ENCODE peak calls at places on chromosomes 6 and 20, in seven cellular contexts. N is suprapubic skin, B is sigmoid colon, V is ovary, X is H1, O is transverse colon, A is A549. H is an unnamed sample.
A peak's percentile ranks its signal among the peaks of the same experiment; 100 is the strongest.

GRCh38 chr20:2657241-2657640 is 4.8 kb downstream of the NOP56 start:
- DNase-seq in V (no peak), O (no peak), B (no peak), A (no peak), N (no peak), X (no peak), H (no peak)

GRCh38 chr20:52941803-52942202 is 30.4 kb upstream of the TSHZ2 start:
- DNase-seq in N (no peak), B (no peak), O (no peak), V (no peak), X (no peak), A (no peak), H (no peak)

GRCh38 chr20:63073738-63074065 is 66.9 kb upstream of the BHLHE23 start:
- DNase-seq in V (peak; percentile 2), B (peak; percentile 19), N (no peak), O (no peak), X (no peak), A (no peak), H (no peak)

GRCh38 chr6:50720623-50721022 is 7.3 kb downstream of the TFAP2D start:
- DNase-seq in V (no peak), B (no peak), N (no peak), A (no peak), O (no peak), X (peak; percentile 66), H (no peak)

GRCh38 chr6:11711644-11711993 is 67.0 kb downstream of the ADTRP start:
- DNase-seq in V (no peak), N (no peak), O (no peak), X (no peak), B (no peak), A (no peak), H (peak; percentile 15)

GRCh38 chr6:55299285-55299684 is 28.0 kb upstream of the GFRAL start:
- DNase-seq in V (no peak), O (no peak), B (no peak), X (no peak), A (no peak), N (no peak), H (no peak)

GRCh38 chr20:6806291-6806690 is 38.8 kb downstream of the BMP2 start:
- DNase-seq in X (no peak), N (no peak), V (no peak), B (no peak), O (no peak), A (no peak), H (no peak)

GRCh38 chr20:36362978-36363713 is 57.0 kb downstream of the DLGAP4 start:
- DNase-seq in N (no peak), V (no peak), X (no peak), A (no peak), B (no peak), O (no peak), H (no peak)

GRCh38 chr6:100573169-100573568 is 108.4 kb upstream of the SIM1 start:
- DNase-seq in N (no peak), O (no peak), X (no peak), V (no peak), A (peak; percentile 18), B (no peak), H (no peak)

GRCh38 chr6:46376562-46376969 is 114.7 kb downstream of the RCAN2 start:
- DNase-seq in B (no peak), V (no peak), X (no peak), N (no peak), O (no peak), A (no peak), H (no peak)

GRCh38 chr6:52494298-52495072 is 74.3 kb downstream of the EFHC1 start:
- DNase-seq in V (no peak), O (no peak), A (no peak), X (peak; percentile 17), N (no peak), B (no peak), H (no peak)

GRCh38 chr20:59571591-59572314 is 32.6 kb upstream of the PHACTR3 start:
- DNase-seq in B (peak; percentile 80), V (peak; percentile 80), A (peak; percentile 41), X (peak; percentile 91), O (peak; percentile 59), N (peak; percentile 65), H (peak; percentile 43)

GRCh38 chr20:36887779-36888133 is 11.8 kb downstream of the TLDC2 start:
- DNase-seq in A (no peak), V (no peak), O (no peak), X (no peak), N (no peak), B (no peak), H (no peak)

GRCh38 chr6:143176090-143177021 is 115.7 kb downstream of the AIG1 start:
- DNase-seq in O (no peak), N (no peak), B (no peak), A (no peak), X (peak; percentile 69), V (no peak), H (no peak)

GRCh38 chr20:32289661-32290431 is 12.4 kb downstream of the KIF3B start:
- DNase-seq in B (no peak), O (peak; percentile 68), V (no peak), N (no peak), X (no peak), A (peak; percentile 44), H (no peak)

GRCh38 chr6:112470950-112471349 is 123.8 kb downstream of the RFPL4B start:
- DNase-seq in A (no peak), X (no peak), O (no peak), N (no peak), V (no peak), B (no peak), H (no peak)

GRCh38 chr6:112153926-112154621 is 66.7 kb downstream of the FAM229B start:
- DNase-seq in N (no peak), V (no peak), A (peak; percentile 18), B (no peak), X (no peak), O (no peak), H (no peak)

GRCh38 chr20:59818911-59819310 is 114.5 kb downstream of the SYCP2 start:
- DNase-seq in N (peak; percentile 44), B (no peak), X (no peak), V (no peak), A (no peak), O (no peak), H (no peak)

GRCh38 chr6:148881593-148882311 is 134.9 kb downstream of the UST start:
- DNase-seq in B (no peak), V (no peak), O (no peak), X (no peak), N (no peak), A (no peak), H (no peak)

GRCh38 chr6:148884461-148884860 is 137.6 kb downstream of the UST start:
- DNase-seq in N (no peak), O (no peak), X (no peak), V (no peak), B (no peak), A (no peak), H (no peak)

GRCh38 chr6:148885920-148886845 is 139.4 kb downstream of the UST start:
- DNase-seq in A (no peak), B (no peak), O (no peak), V (no peak), X (no peak), N (no peak), H (no peak)

GRCh38 chr6:148885154-148885870 is 138.5 kb downstream of the UST start:
- DNase-seq in N (no peak), X (no peak), A (no peak), B (no peak), V (no peak), O (no peak), H (no peak)

GRCh38 chr6:148883270-148883669 is 136.4 kb downstream of the UST start:
- DNase-seq in A (no peak), X (no peak), B (no peak), V (no peak), N (no peak), O (no peak), H (no peak)
- TF ChIP-seq EP300 in A (no peak), X (no peak), B (no peak), V (no peak), N (no peak), O (no peak), H (no peak)

GRCh38 chr20:44572551-44573500 is 9.6 kb upstream of the PKIG start:
- DNase-seq in N (peak; percentile 70), B (peak; percentile 86), O (peak; percentile 24), A (peak; percentile 43), V (no peak), X (no peak), H (no peak)
- H3K4me1 ChIP-seq in N (peaks cover 29% of the 10 kb centered on the region), B (peaks cover 80% of the 10 kb centered on the region), O (peaks cover 22% of the 10 kb centered on the region), A (peaks cover 28% of the 10 kb centered on the region), V (peaks cover 15% of the 10 kb centered on the region), X (no peaks in the 10 kb centered on the region), H (peaks cover 28% of the 10 kb centered on the region)

DNA sequence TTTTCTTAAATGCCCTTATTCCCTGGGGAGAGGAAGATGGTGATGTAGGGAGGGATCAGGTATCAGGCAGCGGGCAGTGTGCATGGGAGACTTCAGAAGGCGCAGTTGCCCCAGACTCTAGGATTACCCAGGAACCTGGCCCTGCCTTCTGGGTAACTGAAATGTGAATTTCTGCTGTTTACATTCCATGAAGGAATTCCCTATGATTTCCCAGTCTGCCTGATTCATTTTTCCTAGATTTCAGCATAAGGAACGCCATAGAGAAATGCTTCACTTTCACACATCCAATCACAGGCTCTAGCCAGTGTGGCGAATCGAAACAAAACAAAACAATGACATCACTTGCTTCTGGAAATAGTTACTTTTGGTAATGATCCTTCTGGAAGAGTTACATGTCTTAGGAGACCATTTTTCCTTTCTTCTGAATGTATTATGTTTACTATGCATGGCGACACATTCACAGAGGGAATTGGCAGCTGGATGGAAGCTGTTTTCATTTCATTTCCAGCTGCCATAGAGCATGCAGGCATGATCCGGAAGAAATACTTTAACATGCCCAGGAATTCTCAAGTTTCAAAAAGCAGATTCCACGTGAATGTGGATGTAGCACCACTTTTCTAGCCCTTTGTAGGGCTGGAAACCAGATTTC is 33.3 kb downstream of the LRP11 start:
- DNase-seq in A (no peak), O (no peak), X (no peak), V (no peak), N (no peak), B (no peak), H (no peak)
- H3K4me3 ChIP-seq in A (no peak overlapping the region), O (no peak overlapping the region), X (no peak overlapping the region), V (no peak overlapping the region), N (no peak overlapping the region), B (no peak overlapping the region), H (no peak overlapping the region)

DNA sequence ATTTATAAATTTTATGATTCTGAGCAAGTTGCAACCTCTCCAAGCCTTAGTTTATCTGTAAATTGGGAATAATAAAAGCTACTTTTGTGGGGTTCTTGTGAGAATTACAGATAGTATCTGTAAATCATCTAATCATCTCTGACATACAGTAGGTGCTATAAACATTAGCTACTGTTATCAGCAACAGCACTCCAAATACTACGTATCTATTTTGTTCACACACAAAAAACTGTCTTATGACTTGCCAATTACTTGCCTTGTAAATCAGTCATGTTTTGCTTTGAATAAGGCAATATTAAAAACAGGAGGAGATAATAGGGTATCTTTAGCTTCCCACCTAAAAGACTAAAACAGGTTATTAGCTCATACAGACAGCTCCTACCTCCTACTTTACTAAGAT is 36.7 kb downstream of the DTNBP1 start:
- DNase-seq in O (no peak), A (no peak), X (no peak), V (no peak), B (no peak), N (no peak), H (no peak)
- TF ChIP-seq EP300 in O (no peak), A (no peak), X (no peak), V (no peak), B (no peak), N (no peak), H (no peak)

H was measured in upper lobe of left lung.